ENCODE peak calls at places on chromosomes 1 and 21, in ten cellular contexts. W, R, B, E, P, N, C, M, I and O are unnamed samples.

GRCh38 chr1:39759436-39759726 is 11.8 kb downstream of the OXCT2 start:
- DNase-seq in W (no peak), R (no peak), B (no peak), E (no peak), P (no peak), N (no peak), C (no peak), M (no peak), I (no peak), O (no peak)

GRCh38 chr1:221913351-221913750 is 171.5 kb upstream of the DUSP10 start:
- DNase-seq in W (no peak), R (no peak), B (no peak), E (no peak), P (no peak), N (no peak), C (no peak), M (peak; percentile 17), I (no peak), O (no peak)

GRCh38 chr1:21816602-21817302 is 4.7 kb downstream of the LDLRAD2 start:
- DNase-seq in W (no peak), R (no peak), B (peak; percentile 73), E (peak; percentile 63), P (peak; percentile 4), N (no peak), C (peak; percentile 77), M (peak; percentile 74), I (no peak), O (peak; percentile 70)

GRCh38 chr1:241742084-241742483 is 90.0 kb downstream of the WDR64 start:
- DNase-seq in W (no peak), R (no peak), B (no peak), E (no peak), P (no peak), N (no peak), C (no peak), M (no peak), I (no peak), O (no peak)

GRCh38 chr1:64955093-64956066 is 11.0 kb downstream of the JAK1 start:
- DNase-seq in W (no peak), R (no peak), B (no peak), E (no peak), P (no peak), N (no peak), C (peak; percentile 44), M (no peak), I (no peak), O (no peak)

GRCh38 chr1:108511764-108512163 is 48.1 kb upstream of the EEIG2 start:
- DNase-seq in W (no peak), R (no peak), B (no peak), E (no peak), P (no peak), N (no peak), C (no peak), M (no peak), I (no peak), O (no peak)

GRCh38 chr1:187038789-187039188 is 210.0 kb downstream of the PLA2G4A start:
- DNase-seq in W (no peak), R (no peak), B (peak; percentile 54), E (peak; percentile 55), P (no peak), N (no peak), C (peak; percentile 63), M (peak; percentile 84), I (no peak), O (peak; percentile 50)

GRCh38 chr1:192604979-192605620 is 29.5 kb downstream of the RGS1 start:
- DNase-seq in W (no peak), R (peak; percentile 15), B (peak; percentile 36), E (peak; percentile 52), P (no peak), N (no peak), C (peak; percentile 33), M (peak; percentile 78), I (no peak), O (no peak)

GRCh38 chr1:227449051-227449450 is 114.3 kb upstream of the ZNF678 start:
- DNase-seq in W (no peak), R (peak; percentile 25), B (peak; percentile 55), E (no peak), P (no peak), N (peak; percentile 43), C (no peak), M (no peak), I (no peak), O (no peak)

GRCh38 chr1:104921552-104921951 is 1171.9 kb downstream of the AMY1C start:
- DNase-seq in W (no peak), R (no peak), B (peak; percentile 2), E (no peak), P (no peak), N (no peak), C (peak; percentile 3), M (peak; percentile 25), I (no peak), O (peak; percentile 12)

GRCh38 chr1:39266269-39266668 is 61.8 kb downstream of the MACF1 start:
- DNase-seq in W (no peak), R (no peak), B (peak; percentile 34), E (peak; percentile 32), P (no peak), N (no peak), C (peak; percentile 53), M (peak; percentile 11), I (no peak), O (no peak)

GRCh38 chr1:56286506-56286905 is 292.9 kb downstream of the PLPP3 start:
- DNase-seq in W (no peak), R (no peak), B (no peak), E (no peak), P (no peak), N (no peak), C (no peak), M (no peak), I (no peak), O (no peak)

GRCh38 chr1:59556802-59557548 is 257.8 kb upstream of the HOOK1 start:
- DNase-seq in W (no peak), R (peak; percentile 52), B (no peak), E (no peak), P (no peak), N (no peak), C (no peak), M (no peak), I (no peak), O (no peak)

GRCh38 chr1:3747522-3747848 is 4.8 kb upstream of the CCDC27 start:
- DNase-seq in W (no peak), R (no peak), B (no peak), E (no peak), P (no peak), N (no peak), C (no peak), M (no peak), I (no peak), O (no peak)
- H3K4me3 ChIP-seq in W (peak overlapping the region; percentile 68), R (peak overlapping the region; percentile 30), B (peak overlapping the region; percentile 69), E (peak overlapping the region; percentile 67), P (peak overlapping the region; percentile 68), N (no peak overlapping the region), C (peak overlapping the region; percentile 66), M (peak overlapping the region; percentile 74), I (peak overlapping the region; percentile 57), O (peak overlapping the region; percentile 60)

GRCh38 chr1:37958690-37959089 is 11.8 kb upstream of the INPP5B start:
- DNase-seq in W (no peak), R (no peak), B (peak; percentile 93), E (peak; percentile 77), P (no peak), N (no peak), C (peak; percentile 89), M (peak; percentile 97), I (no peak), O (peak; percentile 81)
- TF ChIP-seq CTCF in W (no peak), R (no peak), B (no peak), E (no peak), P (no peak), N (no peak), C (no peak), M (no peak), I (no peak), O (no peak)

GRCh38 chr1:184036517-184036949 is 995 bp downstream of the COLGALT2 start:
- DNase-seq in W (no peak), R (no peak), B (peak; percentile 24), E (no peak), P (no peak), N (peak; percentile 55), C (no peak), M (peak; percentile 34), I (peak; percentile 68), O (peak; percentile 24)
- H3K4me3 ChIP-seq in W (peak overlapping the region; percentile 82), R (no peak overlapping the region), B (peak overlapping the region; percentile 49), E (peak overlapping the region; percentile 56), P (peak overlapping the region; percentile 59), N (no peak overlapping the region), C (peak overlapping the region; percentile 56), M (peak overlapping the region; percentile 68), I (peak overlapping the region; percentile 71), O (peak overlapping the region; percentile 49)

GRCh38 chr1:53945433-53946251 is at the start of gene IFT25:
- DNase-seq in W (peak; percentile 99), R (peak; percentile 99), B (peak; percentile 98), E (peak; percentile 97), P (peak; percentile 68), N (peak; percentile 98), C (peak; percentile 98), M (peak; percentile 91), I (peak; percentile 98), O (peak; percentile 98)

GRCh38 chr1:53945183-53945432 is 391 bp downstream of the IFT25 start:
- DNase-seq in W (no peak), R (no peak), B (no peak), E (no peak), P (no peak), N (no peak), C (no peak), M (no peak), I (no peak), O (no peak)

GRCh38 chr1:53948291-53948690 is 2.1 kb downstream of the LRRC42 start:
- DNase-seq in W (no peak), R (no peak), B (no peak), E (no peak), P (no peak), N (no peak), C (no peak), M (no peak), I (no peak), O (no peak)

GRCh38 chr1:53947172-53947835 is 1.2 kb downstream of the LRRC42 start:
- DNase-seq in W (no peak), R (no peak), B (no peak), E (no peak), P (no peak), N (peak; percentile 25), C (no peak), M (no peak), I (no peak), O (no peak)

GRCh38 chr1:53946252-53947171 is at the start of gene LRRC42:
- DNase-seq in W (peak; percentile 82), R (no peak), B (no peak), E (no peak), P (no peak), N (no peak), C (no peak), M (no peak), I (no peak), O (no peak)
- TF ChIP-seq CTCF in W (peak; percentile 49), R (no peak), B (peak; percentile 16), E (no peak), P (peak; percentile 66), N (no peak), C (peak; percentile 19), M (no peak), I (no peak), O (peak; percentile 25)

DNA sequence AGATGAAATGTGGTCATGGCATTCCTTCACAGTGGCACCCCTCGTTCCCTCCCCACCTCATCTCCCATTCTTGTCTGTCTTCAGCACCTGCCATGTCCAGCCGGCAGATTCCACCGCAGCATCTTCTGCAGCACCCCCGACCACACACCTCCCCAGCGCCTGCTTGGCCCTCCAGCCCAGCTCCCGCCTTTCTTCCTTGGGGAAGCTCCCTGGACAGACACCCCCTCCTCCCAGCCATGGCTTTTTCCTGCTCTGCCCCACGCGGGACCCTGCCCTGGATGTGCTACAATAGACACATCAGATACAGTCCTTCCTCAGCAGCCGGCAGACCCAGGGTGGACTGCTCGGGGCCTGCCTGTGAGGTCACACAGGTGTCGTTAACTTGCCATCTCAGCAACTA is 67.1 kb upstream of the FAM3B start:
- DNase-seq in W (no peak), R (no peak), B (no peak), E (no peak), P (no peak), N (no peak), C (no peak), M (no peak), I (no peak), O (no peak)
- H3K4me3 ChIP-seq in W (no peak overlapping the region), R (no peak overlapping the region), B (no peak overlapping the region), E (no peak overlapping the region), P (no peak overlapping the region), N (no peak overlapping the region), C (no peak overlapping the region), M (no peak overlapping the region), I (no peak overlapping the region), O (no peak overlapping the region)